ENCODE peak calls at places on chromosomes 13 and 19, in ten cellular contexts. U is substantia nigra; E is A549; P is stimulated activated CD4-positive, alpha-beta T cell treated with anti-CD3 and anti-CD28 coated beads, Interleukin-12 subunit alpha, Interleukin-12 subunit beta, amount 100 ng/mL, for 4 hours; K is Kasumi-1; Q is OCI-LY7; G is kidney tubule cell; B is EH; R is pons; L is fibroblast of lung. J is an unnamed sample.

GRCh38 chr13:97938701-97939475 is 14.6 kb upstream of the IPO5 start:
- DNase-seq in U (no peak), E (no peak), P (no peak), K (no peak), Q (no peak), G (no peak), B (no peak), R (no peak), L (no peak), J (no peak)

GRCh38 chr19:21593934-21594844 is 88.8 kb downstream of the ZNF429 start:
- DNase-seq in U (no peak), E (no peak), P (no peak), K (no peak), Q (no peak), G (peak; percentile 18), B (no peak), R (no peak), L (no peak), J (no peak)

GRCh38 chr13:75691183-75691582 is 55.1 kb downstream of the LMO7 start:
- DNase-seq in U (no peak), E (peak; percentile 33), P (no peak), K (no peak), Q (no peak), G (peak; percentile 24), B (no peak), R (no peak), L (no peak), J (no peak)

GRCh38 chr19:10289167-10289835 is 451 bp upstream of the ICAM5 start:
- DNase-seq in U (no peak), E (no peak), P (peak; percentile 70), K (peak; percentile 89), Q (peak; percentile 89), G (peak; percentile 39), B (peak; percentile 79), R (no peak), L (no peak), J (peak; percentile 73)

GRCh38 chr13:40318366-40318765 is 348.1 kb downstream of the FOXO1 start:
- DNase-seq in U (peak; percentile 17), E (no peak), P (no peak), K (no peak), Q (peak; percentile 22), G (no peak), B (no peak), R (peak; percentile 21), L (no peak), J (no peak)

GRCh38 chr13:40613192-40613818 is 53.1 kb downstream of the FOXO1 start:
- DNase-seq in U (no peak), E (no peak), P (no peak), K (peak; percentile 13), Q (peak; percentile 68), G (peak; percentile 41), B (no peak), R (peak; percentile 56), L (no peak), J (peak; percentile 85)

GRCh38 chr13:43333176-43333575 is 309.8 kb downstream of the DNAJC15 start:
- DNase-seq in U (no peak), E (no peak), P (no peak), K (no peak), Q (no peak), G (no peak), B (no peak), R (no peak), L (no peak), J (no peak)

GRCh38 chr13:38430761-38431160 is 81.1 kb downstream of the UFM1 start:
- DNase-seq in U (no peak), E (no peak), P (no peak), K (no peak), Q (no peak), G (no peak), B (peak; percentile 2), R (no peak), L (no peak), J (no peak)

GRCh38 chr19:49546825-49547565 is 19.2 kb downstream of the RCN3 start:
- DNase-seq in U (peak; percentile 12), E (peak; percentile 91), P (no peak), K (peak; percentile 92), Q (peak; percentile 84), G (peak; percentile 82), B (peak; percentile 90), R (peak; percentile 94), L (peak; percentile 79), J (peak; percentile 81)

GRCh38 chr13:44435142-44435982 is 61.7 kb downstream of the SERP2 start:
- DNase-seq in U (peak; percentile 75), E (peak; percentile 69), P (peak; percentile 83), K (peak; percentile 99), Q (peak; percentile 90), G (peak; percentile 99), B (peak; percentile 98), R (peak; percentile 96), L (peak; percentile 97), J (peak; percentile 77)

GRCh38 chr19:2495651-2496316 is 19.9 kb downstream of the GADD45B start:
- DNase-seq in U (no peak), E (no peak), P (no peak), K (no peak), Q (no peak), G (peak; percentile 47), B (peak; percentile 86), R (no peak), L (no peak), J (no peak)

GRCh38 chr13:33349996-33350826 is 64.7 kb upstream of the STARD13 start:
- DNase-seq in U (peak; percentile 33), E (peak; percentile 7), P (no peak), K (peak; percentile 4), Q (no peak), G (peak; percentile 53), B (peak; percentile 49), R (peak; percentile 29), L (peak; percentile 48), J (no peak)

GRCh38 chr19:42596391-42597071 is 1.8 kb upstream of the CEACAM8 start:
- DNase-seq in U (peak; percentile 55), E (peak; percentile 64), P (peak; percentile 42), K (peak; percentile 19), Q (peak; percentile 30), G (peak; percentile 14), B (peak; percentile 28), R (peak; percentile 5), L (no peak), J (no peak)

GRCh38 chr19:47572635-47573034 is 313 bp downstream of the ZNF541 start:
- DNase-seq in U (no peak), E (no peak), P (no peak), K (no peak), Q (no peak), G (no peak), B (no peak), R (no peak), L (no peak), J (no peak)

GRCh38 chr13:48181482-48182145 is 51.4 kb upstream of the ITM2B start:
- DNase-seq in U (no peak), E (no peak), P (no peak), K (no peak), Q (no peak), G (no peak), B (no peak), R (peak; percentile 53), L (no peak), J (no peak)

GRCh38 chr13:74145249-74145970 is 11.2 kb upstream of the KLF12 start:
- DNase-seq in U (no peak), E (no peak), P (no peak), K (no peak), Q (no peak), G (no peak), B (peak; percentile 39), R (no peak), L (peak; percentile 81), J (no peak)

GRCh38 chr19:18501351-18501750 is 20.5 kb downstream of the ELL start:
- DNase-seq in U (no peak), E (no peak), P (no peak), K (no peak), Q (no peak), G (no peak), B (no peak), R (no peak), L (no peak), J (no peak)

GRCh38 chr19:6092329-6093286 is 17.7 kb downstream of the RFX2 start:
- DNase-seq in U (no peak), E (peak; percentile 50), P (no peak), K (no peak), Q (no peak), G (peak; percentile 97), B (peak; percentile 93), R (no peak), L (peak; percentile 90), J (no peak)

GRCh38 chr19:47626238-47626637 is 17.3 kb downstream of the BICRA start:
- DNase-seq in U (no peak), E (no peak), P (no peak), K (no peak), Q (no peak), G (no peak), B (no peak), R (no peak), L (no peak), J (no peak)

GRCh38 chr19:38374332-38375097 is at the start of gene PSMD8:
- DNase-seq in U (peak; percentile 100), E (peak; percentile 100), P (peak; percentile 97), K (peak; percentile 99), Q (peak; percentile 100), G (peak; percentile 100), B (peak; percentile 99), R (peak; percentile 100), L (peak; percentile 97), J (peak; percentile 99)

GRCh38 chr19:47613165-47614146 is 4.5 kb downstream of the BICRA start:
- DNase-seq in U (no peak), E (no peak), P (no peak), K (no peak), Q (no peak), G (peak; percentile 65), B (peak; percentile 90), R (peak; percentile 76), L (peak; percentile 80), J (no peak)

GRCh38 chr13:26538363-26539317 is 18.8 kb upstream of the WASF3 start:
- DNase-seq in U (no peak), E (no peak), P (no peak), K (no peak), Q (no peak), G (no peak), B (no peak), R (no peak), L (no peak), J (no peak)

GRCh38 chr19:12956446-12957388 is at the start of gene GADD45GIP1:
- DNase-seq in U (peak; percentile 41), E (peak; percentile 61), P (peak; percentile 88), K (peak; percentile 68), Q (peak; percentile 86), G (peak; percentile 86), B (peak; percentile 80), R (no peak), L (peak; percentile 73), J (peak; percentile 81)

J was measured in CD4-positive, alpha-beta memory T cell.